ENCODE peak calls at places on chromosomes 11 and 22, in five cellular contexts. E, S, I, Z and O are unnamed samples.

GRCh38 chr11:130999992-131000770 is 83.9 kb upstream of the SNX19 start:
- DNase-seq in E (no peak), S (peak; percentile 91), I (no peak), Z (no peak), O (no peak)

GRCh38 chr11:75374646-75375045 is 23.2 kb upstream of the ARRB1 start:
- DNase-seq in E (no peak), S (no peak), I (no peak), Z (no peak), O (no peak)

GRCh38 chr11:8709002-8709672 is 26.5 kb downstream of the RPL27A start:
- DNase-seq in E (peak; percentile 90), S (peak; percentile 99), I (no peak), Z (no peak), O (no peak)

GRCh38 chr11:118267486-118267885 is 3.4 kb upstream of the MPZL2 start:
- DNase-seq in E (no peak), S (no peak), I (no peak), Z (no peak), O (no peak)

GRCh38 chr22:26835929-26836528 is 178.6 kb downstream of the MIAT start:
- DNase-seq in E (no peak), S (peak; percentile 23), I (peak; percentile 29), Z (peak; percentile 7), O (peak; percentile 9)

GRCh38 chr11:28675183-28675582 is 567.0 kb downstream of the METTL15 start:
- DNase-seq in E (no peak), S (no peak), I (no peak), Z (no peak), O (no peak)

GRCh38 chr11:116558504-116559252 is 214.1 kb downstream of the BUD13 start:
- DNase-seq in E (no peak), S (peak; percentile 68), I (no peak), Z (no peak), O (no peak)

GRCh38 chr11:27563201-27563600 is 56.6 kb upstream of the LIN7C start:
- DNase-seq in E (no peak), S (peak; percentile 23), I (no peak), Z (no peak), O (no peak)

GRCh38 chr11:95140397-95141030 is 50.9 kb downstream of the ENDOD1 start:
- DNase-seq in E (no peak), S (no peak), I (no peak), Z (no peak), O (no peak)

GRCh38 chr11:102620179-102620578 is 5.0 kb downstream of the MMP20 start:
- DNase-seq in E (no peak), S (no peak), I (no peak), Z (no peak), O (no peak)

GRCh38 chr11:72771507-72771906 is 19.3 kb upstream of the ARAP1 start:
- DNase-seq in E (no peak), S (peak; percentile 49), I (no peak), Z (no peak), O (peak; percentile 18)

GRCh38 chr11:73862971-73863370 is 13.7 kb downstream of the COA4 start:
- DNase-seq in E (no peak), S (no peak), I (no peak), Z (no peak), O (no peak)

GRCh38 chr22:32534252-32535215 is 59.9 kb downstream of the FBXO7 start:
- DNase-seq in E (no peak), S (peak; percentile 44), I (no peak), Z (no peak), O (no peak)

GRCh38 chr11:10263929-10264328 is 30.1 kb downstream of the SBF2 start:
- DNase-seq in E (no peak), S (peak; percentile 79), I (no peak), Z (no peak), O (no peak)

GRCh38 chr11:114846040-114846791 is 167.9 kb downstream of the NXPE2 start:
- DNase-seq in E (no peak), S (no peak), I (no peak), Z (no peak), O (no peak)

GRCh38 chr22:49717322-49717919 is 110.3 kb downstream of the BRD1 start:
- DNase-seq in E (no peak), S (no peak), I (no peak), Z (no peak), O (no peak)

GRCh38 chr22:29149841-29150555 is 55.7 kb upstream of the EMID1 start:
- DNase-seq in E (no peak), S (no peak), I (no peak), Z (no peak), O (no peak)

GRCh38 chr11:69951821-69952590 is 126.1 kb upstream of the ANO1 start:
- DNase-seq in E (no peak), S (no peak), I (no peak), Z (no peak), O (no peak)

GRCh38 chr22:38824587-38824986 is 19.2 kb downstream of the NPTXR start:
- DNase-seq in E (no peak), S (peak; percentile 62), I (peak; percentile 13), Z (no peak), O (peak; percentile 84)

GRCh38 chr11:4049006-4049405 is 45.6 kb upstream of the RRM1 start:
- DNase-seq in E (no peak), S (no peak), I (no peak), Z (no peak), O (no peak)

GRCh38 chr22:25979968-25980367 is 189.3 kb upstream of the SEZ6L start:
- DNase-seq in E (no peak), S (no peak), I (no peak), Z (no peak), O (no peak)

GRCh38 chr22:43642807-43643206 is 169.3 kb downstream of the EFCAB6 start:
- DNase-seq in E (no peak), S (no peak), I (no peak), Z (no peak), O (no peak)

GRCh38 chr22:45932066-45932465 is 44.9 kb downstream of the WNT7B start:
- DNase-seq in E (no peak), S (peak; percentile 28), I (no peak), Z (no peak), O (no peak)

GRCh38 chr22:45731798-45732495 is 60.3 kb downstream of the ATXN10 start:
- DNase-seq in E (no peak), S (peak; percentile 39), I (no peak), Z (no peak), O (peak; percentile 40)

GRCh38 chr11:34342008-34342533 is 15.7 kb downstream of the ABTB2 start:
- DNase-seq in E (no peak), S (peak; percentile 84), I (no peak), Z (no peak), O (no peak)

GRCh38 chr22:44885806-44886360 is 123.9 kb downstream of the PHF21B start:
- DNase-seq in E (no peak), S (no peak), I (no peak), Z (no peak), O (no peak)

GRCh38 chr11:114073506-114074381 is 14.2 kb downstream of the ZBTB16 start:
- DNase-seq in E (no peak), S (no peak), I (no peak), Z (peak; percentile 53), O (no peak)

GRCh38 chr22:25027959-25028840 is 75.7 kb downstream of the KIAA1671 start:
- DNase-seq in E (no peak), S (no peak), I (no peak), Z (no peak), O (no peak)

GRCh38 chr22:24805790-24806662 is at the start of gene SGSM1:
- DNase-seq in E (peak; percentile 77), S (peak; percentile 18), I (peak; percentile 77), Z (peak; percentile 47), O (peak; percentile 6)